ENCODE peak calls at places on chromosomes 5 and 9, in five cellular contexts. One of them, this sample, is unnamed.

GRCh38 chr5:109655841-109656240 is 33.9 kb upstream of the MAN2A1 start:
- DNase-seq in NCI-H1105 treated with DMSO at 0.1 percent for 48 hours: no peak
- DNase-seq in A549: no peak
- DNase-seq in H9: no peak
- DNase-seq in NCI-H2029 treated with DMSO at 0.1 percent for 48 hours: no peak
- DNase-seq in this sample: no peak

GRCh38 chr5:103461223-103461622 is 101.4 kb downstream of the NUDT12 start:
- DNase-seq in NCI-H2029 treated with DMSO at 0.1 percent for 48 hours: no peak
- DNase-seq in A549: no peak
- DNase-seq in H9: no peak
- DNase-seq in NCI-H1105 treated with DMSO at 0.1 percent for 48 hours: no peak
- DNase-seq in this sample: no peak

GRCh38 chr9:136323420-136323819 is 3.9 kb upstream of the GPSM1 start:
- DNase-seq in NCI-H1105 treated with DMSO at 0.1 percent for 48 hours: peak; percentile 35
- DNase-seq in H9: no peak
- DNase-seq in A549: no peak
- DNase-seq in NCI-H2029 treated with DMSO at 0.1 percent for 48 hours: no peak
- DNase-seq in this sample: no peak

GRCh38 chr9:3809724-3810123 is 283.9 kb upstream of the RFX3 start:
- DNase-seq in NCI-H1105 treated with DMSO at 0.1 percent for 48 hours: no peak
- DNase-seq in NCI-H2029 treated with DMSO at 0.1 percent for 48 hours: no peak
- DNase-seq in A549: no peak
- DNase-seq in H9: no peak
- DNase-seq in this sample: no peak

GRCh38 chr5:55600086-55600485 is 65.3 kb upstream of the PLPP1 start:
- DNase-seq in A549: no peak
- DNase-seq in NCI-H1105 treated with DMSO at 0.1 percent for 48 hours: no peak
- DNase-seq in NCI-H2029 treated with DMSO at 0.1 percent for 48 hours: no peak
- DNase-seq in H9: no peak
- DNase-seq in this sample: no peak

GRCh38 chr9:129665008-129665771 is at the start of gene PRRX2:
- DNase-seq in A549: peak; percentile 49
- DNase-seq in H9: no peak
- DNase-seq in NCI-H1105 treated with DMSO at 0.1 percent for 48 hours: no peak
- DNase-seq in NCI-H2029 treated with DMSO at 0.1 percent for 48 hours: no peak
- DNase-seq in this sample: peak; percentile 11

GRCh38 chr9:77944556-77945261 is 86.9 kb downstream of the GNAQ start:
- DNase-seq in NCI-H1105 treated with DMSO at 0.1 percent for 48 hours: no peak
- DNase-seq in H9: no peak
- DNase-seq in NCI-H2029 treated with DMSO at 0.1 percent for 48 hours: no peak
- DNase-seq in A549: no peak
- DNase-seq in this sample: no peak

GRCh38 chr9:86494644-86495081 is 140.5 kb upstream of the TUT7 start:
- DNase-seq in NCI-H1105 treated with DMSO at 0.1 percent for 48 hours: no peak
- DNase-seq in A549: no peak
- DNase-seq in NCI-H2029 treated with DMSO at 0.1 percent for 48 hours: no peak
- DNase-seq in H9: no peak
- DNase-seq in this sample: no peak

GRCh38 chr9:88653926-88654325 is 118.9 kb downstream of the NXNL2 start:
- DNase-seq in NCI-H1105 treated with DMSO at 0.1 percent for 48 hours: no peak
- DNase-seq in A549: no peak
- DNase-seq in H9: no peak
- DNase-seq in NCI-H2029 treated with DMSO at 0.1 percent for 48 hours: no peak
- DNase-seq in this sample: no peak

GRCh38 chr5:37501152-37501551 is 122.0 kb downstream of the WDR70 start:
- DNase-seq in NCI-H1105 treated with DMSO at 0.1 percent for 48 hours: no peak
- DNase-seq in A549: no peak
- DNase-seq in H9: no peak
- DNase-seq in NCI-H2029 treated with DMSO at 0.1 percent for 48 hours: no peak
- DNase-seq in this sample: no peak

GRCh38 chr5:143955140-143955539 is 143.2 kb downstream of the HMHB1 start:
- DNase-seq in H9: no peak
- DNase-seq in A549: no peak
- DNase-seq in NCI-H2029 treated with DMSO at 0.1 percent for 48 hours: no peak
- DNase-seq in NCI-H1105 treated with DMSO at 0.1 percent for 48 hours: no peak
- DNase-seq in this sample: no peak

GRCh38 chr5:59813761-59814562 is 79.6 kb downstream of the PDE4D start:
- DNase-seq in NCI-H1105 treated with DMSO at 0.1 percent for 48 hours: peak; percentile 26
- DNase-seq in NCI-H2029 treated with DMSO at 0.1 percent for 48 hours: peak; percentile 43
- DNase-seq in A549: peak; percentile 51
- DNase-seq in H9: no peak
- DNase-seq in this sample: no peak

GRCh38 chr9:75197521-75197920 is 109.2 kb downstream of the OSTF1 start:
- DNase-seq in NCI-H1105 treated with DMSO at 0.1 percent for 48 hours: peak; percentile 16
- DNase-seq in A549: no peak
- DNase-seq in NCI-H2029 treated with DMSO at 0.1 percent for 48 hours: no peak
- DNase-seq in H9: no peak
- DNase-seq in this sample: no peak

GRCh38 chr5:169641253-169641652 is 4.2 kb downstream of the DOCK2 start:
- DNase-seq in H9: no peak
- DNase-seq in NCI-H1105 treated with DMSO at 0.1 percent for 48 hours: no peak
- DNase-seq in NCI-H2029 treated with DMSO at 0.1 percent for 48 hours: no peak
- DNase-seq in A549: no peak
- DNase-seq in this sample: no peak

GRCh38 chr9:92612292-92612691 is 57.6 kb downstream of the IPPK start:
- DNase-seq in NCI-H1105 treated with DMSO at 0.1 percent for 48 hours: no peak
- DNase-seq in A549: no peak
- DNase-seq in NCI-H2029 treated with DMSO at 0.1 percent for 48 hours: no peak
- DNase-seq in H9: no peak
- DNase-seq in this sample: no peak

GRCh38 chr5:38878391-38879090 is 32.7 kb downstream of the OSMR start:
- DNase-seq in H9: no peak
- DNase-seq in NCI-H1105 treated with DMSO at 0.1 percent for 48 hours: no peak
- DNase-seq in A549: no peak
- DNase-seq in NCI-H2029 treated with DMSO at 0.1 percent for 48 hours: no peak
- DNase-seq in this sample: no peak

GRCh38 chr9:130327070-130327780 is 61.7 kb downstream of the HMCN2 start:
- DNase-seq in H9: peak; percentile 84
- DNase-seq in A549: peak; percentile 41
- DNase-seq in NCI-H1105 treated with DMSO at 0.1 percent for 48 hours: no peak
- DNase-seq in NCI-H2029 treated with DMSO at 0.1 percent for 48 hours: no peak
- DNase-seq in this sample: no peak